ENCODE peak calls at places on chromosome X, in four cellular contexts. T is mammary epithelial cell; E is activated T-helper 1 cell treated with anti-CD3 and anti-CD28 coated beads, Interleukin-12 subunit alpha, Interleukin-12 subunit beta, Interleukin-2, Interleukin-4 antibody, amounts not matched to agents 30 ng/mL and 10 ng/mL and 1 ng/mL, durations not matched to agents 14 hours and 24 hours and 36 hours; X is left cardiac atrium. S is an unnamed sample.

GRCh38 chrX:119734897-119735339 is 23.5 kb upstream of the SOWAHD start:
- DNase-seq in E (no peak), X (peak), T (no peak), S (no peak)

GRCh38 chrX:110563276-110563675 is 204.6 kb downstream of the RTL9 start:
- DNase-seq in E (no peak), T (no peak), X (no peak), S (no peak)

GRCh38 chrX:70508296-70508911 is 63.8 kb downstream of the DLG3 start:
- DNase-seq in T (no peak), E (no peak), X (no peak), S (no peak)

GRCh38 chrX:45070116-45071007 is 130.3 kb downstream of the DIPK2B start:
- DNase-seq in T (peak), E (no peak), X (no peak), S (no peak)

GRCh38 chrX:103155201-103155600 is 59.7 kb upstream of the BEX4 start:
- DNase-seq in X (no peak), E (no peak), T (no peak), S (no peak)

GRCh38 chrX:73851014-73852009 is 288.3 kb downstream of the CHIC1 start:
- DNase-seq in X (peak), T (peak), E (no peak), S (no peak)

GRCh38 chrX:150567645-150568319 is 639 bp upstream of the MTM1 start:
- DNase-seq in X (no peak), E (no peak), T (no peak), S (no peak)

GRCh38 chrX:97704881-97705280 is 821.2 kb downstream of the RPA4 start:
- DNase-seq in E (no peak), X (no peak), T (no peak), S (no peak)

GRCh38 chrX:54495814-54496516 is at the start of gene FGD1:
- DNase-seq in E (peak), T (peak), X (peak), S (no peak)

GRCh38 chrX:71953946-71954345 is 43.3 kb downstream of the NHSL2 start:
- DNase-seq in E (no peak), X (no peak), T (no peak), S (no peak)

GRCh38 chrX:39728025-39728424 is 369.7 kb downstream of the BCOR start:
- DNase-seq in X (no peak), E (no peak), T (no peak), S (no peak)

GRCh38 chrX:86002076-86002896 is 45.1 kb downstream of the CHM start:
- DNase-seq in E (peak), X (no peak), T (peak), S (no peak)

GRCh38 chrX:98371994-98372393 is 1488.3 kb downstream of the RPA4 start:
- DNase-seq in E (no peak), X (no peak), T (no peak), S (no peak)

GRCh38 chrX:153968754-153969124 is 2.9 kb downstream of the HCFC1 start:
- DNase-seq in E (no peak), X (no peak), T (no peak), S (no peak)

GRCh38 chrX:57453901-57454300 is 137.9 kb upstream of the ZXDB start:
- DNase-seq in E (peak), T (peak), X (no peak), S (peak)

GRCh38 chrX:24242649-24243556 is 71.0 kb downstream of the SUPT20HL2 start:
- DNase-seq in T (no peak), E (no peak), X (peak), S (no peak)

GRCh38 chrX:131988236-131988635 is 34.9 kb upstream of the STK26 start:
- DNase-seq in X (no peak), E (no peak), T (no peak), S (peak)

GRCh38 chrX:37975421-37975820 is 30.9 kb upstream of the SYTL5 start:
- DNase-seq in E (no peak), T (no peak), X (no peak), S (no peak)